ENCODE peak calls at places on chromosomes 7 and 10, in five cellular contexts. One of them, this sample, is unnamed.

GRCh38 chr10:44859546-44860285 is 51.4 kb upstream of the TMEM72 start:
- DNase-seq in A549: no peak
- DNase-seq in HCT116: no peak
- DNase-seq in K562: no peak
- DNase-seq in HepG2: no peak
- DNase-seq in this sample: no peak

GRCh38 chr7:26153246-26153822 is 1.3 kb downstream of the NFE2L3 start:
- DNase-seq in A549: no peak
- DNase-seq in HCT116: no peak
- DNase-seq in K562: no peak
- DNase-seq in HepG2: no peak
- DNase-seq in this sample: no peak

GRCh38 chr7:135995751-135996150 is 18.6 kb upstream of the MTPN start:
- DNase-seq in A549: no peak
- DNase-seq in HCT116: no peak
- DNase-seq in K562: no peak
- DNase-seq in HepG2: no peak
- DNase-seq in this sample: no peak

GRCh38 chr10:65931291-65932080 is 994.4 kb upstream of the LRRTM3 start:
- DNase-seq in A549: no peak
- DNase-seq in HCT116: no peak
- DNase-seq in K562: no peak
- DNase-seq in HepG2: no peak
- DNase-seq in this sample: no peak

GRCh38 chr7:99309141-99309540 is 16.6 kb upstream of the ARPC1A start:
- DNase-seq in A549: no peak
- DNase-seq in HCT116: no peak
- DNase-seq in K562: no peak
- DNase-seq in HepG2: no peak
- DNase-seq in this sample: no peak

GRCh38 chr7:47085491-47086275 is 496.2 kb downstream of the TNS3 start:
- DNase-seq in A549: no peak
- DNase-seq in HCT116: no peak
- DNase-seq in K562: no peak
- DNase-seq in HepG2: no peak
- DNase-seq in this sample: no peak

GRCh38 chr7:80748302-80749042 is 110.0 kb downstream of the CD36 start:
- DNase-seq in A549: no peak
- DNase-seq in HCT116: peak; percentile 79
- DNase-seq in K562: no peak
- DNase-seq in HepG2: no peak
- DNase-seq in this sample: no peak

GRCh38 chr10:112389147-112389822 is 15.4 kb downstream of the ACSL5 start:
- DNase-seq in A549: peak; percentile 26
- DNase-seq in HCT116: peak; percentile 99
- DNase-seq in K562: no peak
- DNase-seq in HepG2: peak; percentile 85
- DNase-seq in this sample: peak; percentile 59

GRCh38 chr7:15828881-15829280 is 142.4 kb upstream of the MEOX2 start:
- DNase-seq in A549: no peak
- DNase-seq in HCT116: no peak
- DNase-seq in K562: no peak
- DNase-seq in HepG2: no peak
- DNase-seq in this sample: no peak

GRCh38 chr10:58806323-58806722 is 293.7 kb downstream of the BICC1 start:
- DNase-seq in A549: no peak
- DNase-seq in HCT116: no peak
- DNase-seq in K562: no peak
- DNase-seq in HepG2: peak; percentile 17
- DNase-seq in this sample: no peak

GRCh38 chr10:103416436-103417147 is 20.2 kb downstream of the PDCD11 start:
- DNase-seq in A549: peak; percentile 70
- DNase-seq in HCT116: peak; percentile 58
- DNase-seq in K562: no peak
- DNase-seq in HepG2: peak; percentile 50
- DNase-seq in this sample: peak; percentile 27

GRCh38 chr7:94912085-94912484 is 4.7 kb downstream of the PPP1R9A start:
- DNase-seq in A549: no peak
- DNase-seq in HCT116: no peak
- DNase-seq in K562: no peak
- DNase-seq in HepG2: peak; percentile 12
- DNase-seq in this sample: no peak

GRCh38 chr10:7767209-7767608 is 20.6 kb downstream of the KIN start:
- DNase-seq in A549: no peak
- DNase-seq in HCT116: no peak
- DNase-seq in K562: no peak
- DNase-seq in HepG2: no peak
- DNase-seq in this sample: no peak

GRCh38 chr10:101130984-101131961 is at the start of gene TLX1:
- DNase-seq in A549: no peak
- DNase-seq in HCT116: no peak
- DNase-seq in K562: peak; percentile 45
- DNase-seq in HepG2: no peak
- DNase-seq in this sample: no peak

GRCh38 chr7:29622335-29623265 is 59.0 kb downstream of the PRR15 start:
- DNase-seq in A549: peak; percentile 61
- DNase-seq in HCT116: peak; percentile 83
- DNase-seq in K562: no peak
- DNase-seq in HepG2: no peak
- DNase-seq in this sample: no peak

GRCh38 chr10:102718220-102718619 is 3.8 kb downstream of the SFXN2 start:
- DNase-seq in A549: no peak
- DNase-seq in HCT116: no peak
- DNase-seq in K562: no peak
- DNase-seq in HepG2: peak; percentile 83
- DNase-seq in this sample: no peak

GRCh38 chr7:131330299-131330698 is 2.6 kb downstream of the MKLN1 start:
- DNase-seq in A549: no peak
- DNase-seq in HCT116: no peak
- DNase-seq in K562: no peak
- DNase-seq in HepG2: no peak
- DNase-seq in this sample: no peak

GRCh38 chr7:90629306-90629918 is 33.3 kb downstream of the CDK14 start:
- DNase-seq in A549: peak; percentile 43
- DNase-seq in HCT116: peak; percentile 31
- DNase-seq in K562: peak; percentile 16
- DNase-seq in HepG2: peak; percentile 46
- DNase-seq in this sample: peak; percentile 45

DNA sequence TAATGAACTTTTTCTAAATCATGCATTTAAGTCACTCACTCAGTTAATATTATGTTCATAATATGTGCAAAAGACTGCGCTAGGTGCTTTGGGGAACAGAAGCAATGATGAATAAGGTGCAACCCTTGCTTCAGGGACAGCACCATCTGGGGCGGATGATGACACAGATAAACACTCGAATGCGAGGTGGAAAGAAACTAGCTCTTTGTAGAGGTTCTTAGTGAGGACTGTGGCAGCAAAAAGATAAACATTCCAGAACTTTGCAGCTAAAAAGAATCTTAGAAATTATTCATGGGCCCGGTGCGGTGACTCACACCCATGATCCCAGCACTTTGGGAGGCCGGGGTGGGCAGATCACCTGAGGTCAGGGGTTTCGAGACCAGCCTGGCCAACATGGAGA is 29.7 kb upstream of the CHST15 start:
- DNase-seq in A549: no peak
- DNase-seq in HCT116: no peak
- DNase-seq in K562: no peak
- DNase-seq in HepG2: no peak
- DNase-seq in this sample: no peak
- H3K4me2 ChIP-seq in A549: no peak overlapping the region
- H3K4me2 ChIP-seq in HCT116: no peak overlapping the region
- H3K4me2 ChIP-seq in K562: no peak overlapping the region
- H3K4me2 ChIP-seq in HepG2: no peak overlapping the region
- H3K4me2 ChIP-seq in this sample: no peak overlapping the region

GRCh38 chr7:7566651-7567611 is at the start of gene MIOS:
- DNase-seq in A549: peak; percentile 90
- DNase-seq in HCT116: peak; percentile 67
- DNase-seq in K562: peak; percentile 97
- DNase-seq in HepG2: peak; percentile 69
- DNase-seq in this sample: no peak

GRCh38 chr7:7564323-7564780 is 2.3 kb upstream of the MIOS start:
- DNase-seq in A549: peak; percentile 81
- DNase-seq in HCT116: peak; percentile 89
- DNase-seq in K562: no peak
- DNase-seq in HepG2: no peak
- DNase-seq in this sample: no peak

GRCh38 chr7:7565746-7566650 is 686 bp upstream of the MIOS start:
- DNase-seq in A549: no peak
- DNase-seq in HCT116: peak; percentile 33
- DNase-seq in K562: no peak
- DNase-seq in HepG2: peak; percentile 21
- DNase-seq in this sample: no peak

GRCh38 chr7:7563813-7564212 is 2.9 kb upstream of the MIOS start:
- DNase-seq in A549: no peak
- DNase-seq in HCT116: no peak
- DNase-seq in K562: no peak
- DNase-seq in HepG2: no peak
- DNase-seq in this sample: no peak

GRCh38 chr7:7565018-7565680 is 1.5 kb upstream of the MIOS start:
- DNase-seq in A549: no peak
- DNase-seq in HCT116: no peak
- DNase-seq in K562: no peak
- DNase-seq in HepG2: no peak
- DNase-seq in this sample: no peak
- TF ChIP-seq MAX in A549: no peak
- TF ChIP-seq MAX in HCT116: no peak
- TF ChIP-seq MAX in K562: no peak
- TF ChIP-seq MAX in HepG2: no peak
- TF ChIP-seq MAX in this sample: no peak

DNA sequence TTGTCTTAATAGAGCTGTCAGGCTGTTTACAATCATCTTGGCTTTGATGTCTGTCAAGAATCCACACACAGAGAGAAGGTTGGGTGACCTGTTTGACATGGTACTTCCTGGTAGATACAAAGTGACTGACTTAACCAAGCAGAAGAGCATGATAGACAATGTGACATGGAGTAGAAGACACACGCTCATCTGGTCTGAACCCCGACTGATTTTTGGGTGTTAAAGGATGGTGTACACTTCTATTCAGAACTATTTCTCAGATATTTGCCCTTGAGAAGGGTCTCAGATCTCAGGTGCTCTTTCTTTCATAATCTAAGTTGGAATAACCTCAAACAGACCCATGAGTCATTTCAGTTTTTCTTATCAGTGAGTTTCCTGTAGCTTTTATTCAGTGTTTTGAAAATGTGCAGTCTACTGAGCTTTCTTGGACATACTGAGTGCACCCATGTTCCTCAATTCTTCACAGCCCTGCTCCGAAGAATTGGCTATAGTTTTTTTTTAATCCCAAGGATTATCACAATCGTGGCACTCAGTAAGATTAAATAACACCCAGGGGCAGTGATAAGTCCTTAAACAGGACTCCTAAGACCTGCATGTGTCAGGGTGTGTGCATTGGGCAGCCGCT is 46.4 kb upstream of the NXPH1 start:
- DNase-seq in A549: no peak
- DNase-seq in HCT116: no peak
- DNase-seq in K562: no peak
- DNase-seq in HepG2: no peak
- DNase-seq in this sample: peak; percentile 45
- H3K4me2 ChIP-seq in A549: no peak overlapping the region
- H3K4me2 ChIP-seq in HCT116: no peak overlapping the region
- H3K4me2 ChIP-seq in K562: peak overlapping the region; percentile 60
- H3K4me2 ChIP-seq in HepG2: no peak overlapping the region
- H3K4me2 ChIP-seq in this sample: peak overlapping the region; percentile 69

DNA sequence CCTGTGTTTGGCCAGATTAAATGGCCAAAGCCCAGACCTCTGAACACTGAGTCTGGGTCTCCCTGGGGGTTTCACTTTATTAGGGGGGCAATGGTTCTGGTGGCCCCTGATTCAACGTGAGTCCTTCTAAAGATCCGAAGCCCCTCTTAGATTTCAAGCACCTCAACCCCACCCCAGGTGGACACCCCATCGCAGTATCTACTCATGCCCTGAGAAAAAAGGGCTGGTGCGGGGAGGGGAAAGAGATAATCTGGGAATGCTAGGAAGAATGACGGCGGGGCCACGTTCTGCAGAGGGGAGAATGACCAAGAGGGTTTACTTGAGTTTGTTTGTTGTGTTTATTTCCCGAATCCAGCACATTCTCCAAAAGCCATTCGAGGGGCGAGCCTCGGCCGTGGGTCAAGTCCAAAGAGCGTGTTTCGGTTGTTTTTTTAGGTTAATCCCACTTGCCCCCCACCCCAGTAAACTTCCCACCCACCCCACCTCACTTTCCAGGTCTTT is 832 bp downstream of the PDLIM1 start:
- DNase-seq in A549: no peak
- DNase-seq in HCT116: no peak
- DNase-seq in K562: no peak
- DNase-seq in HepG2: no peak
- DNase-seq in this sample: no peak
- TF ChIP-seq MAX in A549: no peak
- TF ChIP-seq MAX in HCT116: no peak
- TF ChIP-seq MAX in K562: no peak
- TF ChIP-seq MAX in HepG2: no peak
- TF ChIP-seq MAX in this sample: no peak